ENCODE peak calls at places on chromosome 22, in eight cellular contexts. One of them, this sample, is unnamed.

GRCh38 chr22:29782061-29782845 is 15.1 kb downstream of the UQCR10 start:
- DNase-seq in stomach: peak
- DNase-seq in lower lobe of right lung: peak
- DNase-seq in effector memory CD4-positive, alpha-beta T cell: no peak
- DNase-seq in transverse colon: peak
- DNase-seq in astrocyte of the spinal cord: no peak
- DNase-seq in heart right ventricle: peak
- DNase-seq in coronary artery: no peak
- DNase-seq in this sample: no peak

GRCh38 chr22:39287076-39287743 is 32.2 kb downstream of the RPL3 start:
- DNase-seq in stomach: no peak
- DNase-seq in lower lobe of right lung: peak
- DNase-seq in effector memory CD4-positive, alpha-beta T cell: no peak
- DNase-seq in transverse colon: peak
- DNase-seq in astrocyte of the spinal cord: no peak
- DNase-seq in heart right ventricle: no peak
- DNase-seq in coronary artery: no peak
- DNase-seq in this sample: no peak

GRCh38 chr22:34950480-34950879 is 115.5 kb upstream of the ISX start:
- DNase-seq in stomach: no peak
- DNase-seq in lower lobe of right lung: no peak
- DNase-seq in effector memory CD4-positive, alpha-beta T cell: no peak
- DNase-seq in transverse colon: no peak
- DNase-seq in astrocyte of the spinal cord: no peak
- DNase-seq in heart right ventricle: no peak
- DNase-seq in coronary artery: no peak
- DNase-seq in this sample: no peak

GRCh38 chr22:28222571-28222970 is 303.5 kb upstream of the PITPNB start:
- DNase-seq in stomach: no peak
- DNase-seq in lower lobe of right lung: no peak
- DNase-seq in effector memory CD4-positive, alpha-beta T cell: no peak
- DNase-seq in transverse colon: no peak
- DNase-seq in astrocyte of the spinal cord: no peak
- DNase-seq in heart right ventricle: no peak
- DNase-seq in coronary artery: no peak
- DNase-seq in this sample: no peak

GRCh38 chr22:27692243-27692642 is 109.3 kb downstream of the MN1 start:
- DNase-seq in stomach: no peak
- DNase-seq in lower lobe of right lung: no peak
- DNase-seq in effector memory CD4-positive, alpha-beta T cell: no peak
- DNase-seq in transverse colon: no peak
- DNase-seq in astrocyte of the spinal cord: no peak
- DNase-seq in heart right ventricle: no peak
- DNase-seq in coronary artery: no peak
- DNase-seq in this sample: no peak

GRCh38 chr22:39439170-39439569 is 17.6 kb upstream of the MGAT3 start:
- DNase-seq in stomach: no peak
- DNase-seq in lower lobe of right lung: no peak
- DNase-seq in effector memory CD4-positive, alpha-beta T cell: no peak
- DNase-seq in transverse colon: no peak
- DNase-seq in astrocyte of the spinal cord: peak
- DNase-seq in heart right ventricle: no peak
- DNase-seq in coronary artery: no peak
- DNase-seq in this sample: no peak

GRCh38 chr22:28938286-28938833 is 55.0 kb downstream of the ZNRF3 start:
- DNase-seq in stomach: no peak
- DNase-seq in lower lobe of right lung: no peak
- DNase-seq in effector memory CD4-positive, alpha-beta T cell: no peak
- DNase-seq in transverse colon: no peak
- DNase-seq in astrocyte of the spinal cord: no peak
- DNase-seq in heart right ventricle: no peak
- DNase-seq in coronary artery: no peak
- DNase-seq in this sample: no peak

GRCh38 chr22:29625090-29625825 is 21.8 kb downstream of the NF2 start:
- DNase-seq in stomach: peak
- DNase-seq in lower lobe of right lung: peak
- DNase-seq in effector memory CD4-positive, alpha-beta T cell: no peak
- DNase-seq in transverse colon: peak
- DNase-seq in astrocyte of the spinal cord: peak
- DNase-seq in heart right ventricle: no peak
- DNase-seq in coronary artery: no peak
- DNase-seq in this sample: peak

GRCh38 chr22:32957093-32957835 is 100.9 kb downstream of the SYN3 start:
- DNase-seq in stomach: no peak
- DNase-seq in lower lobe of right lung: no peak
- DNase-seq in effector memory CD4-positive, alpha-beta T cell: no peak
- DNase-seq in transverse colon: no peak
- DNase-seq in astrocyte of the spinal cord: no peak
- DNase-seq in heart right ventricle: no peak
- DNase-seq in coronary artery: no peak
- DNase-seq in this sample: peak

GRCh38 chr22:24427500-24428164 is at the start of gene ADORA2A:
- DNase-seq in stomach: peak
- DNase-seq in lower lobe of right lung: peak
- DNase-seq in effector memory CD4-positive, alpha-beta T cell: peak
- DNase-seq in transverse colon: peak
- DNase-seq in astrocyte of the spinal cord: no peak
- DNase-seq in heart right ventricle: peak
- DNase-seq in coronary artery: no peak
- DNase-seq in this sample: no peak

GRCh38 chr22:30481711-30482110 is 9.9 kb upstream of the SEC14L3 start:
- DNase-seq in stomach: no peak
- DNase-seq in lower lobe of right lung: no peak
- DNase-seq in effector memory CD4-positive, alpha-beta T cell: no peak
- DNase-seq in transverse colon: no peak
- DNase-seq in astrocyte of the spinal cord: no peak
- DNase-seq in heart right ventricle: no peak
- DNase-seq in coronary artery: no peak
- DNase-seq in this sample: no peak

GRCh38 chr22:42641801-42642413 is 1.5 kb upstream of the ATP5MGL start:
- DNase-seq in stomach: no peak
- DNase-seq in lower lobe of right lung: no peak
- DNase-seq in effector memory CD4-positive, alpha-beta T cell: no peak
- DNase-seq in transverse colon: no peak
- DNase-seq in astrocyte of the spinal cord: no peak
- DNase-seq in heart right ventricle: no peak
- DNase-seq in coronary artery: no peak
- DNase-seq in this sample: no peak

GRCh38 chr22:47772864-47773263 is 1010.4 kb downstream of the TBC1D22A start:
- DNase-seq in stomach: no peak
- DNase-seq in lower lobe of right lung: no peak
- DNase-seq in effector memory CD4-positive, alpha-beta T cell: no peak
- DNase-seq in transverse colon: no peak
- DNase-seq in astrocyte of the spinal cord: no peak
- DNase-seq in heart right ventricle: no peak
- DNase-seq in coronary artery: no peak
- DNase-seq in this sample: no peak

GRCh38 chr22:17705565-17706450 is 67.3 kb downstream of the BCL2L13 start:
- DNase-seq in stomach: no peak
- DNase-seq in lower lobe of right lung: no peak
- DNase-seq in effector memory CD4-positive, alpha-beta T cell: no peak
- DNase-seq in transverse colon: no peak
- DNase-seq in astrocyte of the spinal cord: no peak
- DNase-seq in heart right ventricle: no peak
- DNase-seq in coronary artery: no peak
- DNase-seq in this sample: no peak

GRCh38 chr22:17706451-17706900 is 67.8 kb downstream of the BID start:
- DNase-seq in stomach: peak
- DNase-seq in lower lobe of right lung: no peak
- DNase-seq in effector memory CD4-positive, alpha-beta T cell: no peak
- DNase-seq in transverse colon: peak
- DNase-seq in astrocyte of the spinal cord: peak
- DNase-seq in heart right ventricle: no peak
- DNase-seq in coronary artery: no peak
- DNase-seq in this sample: peak

GRCh38 chr22:17710023-17710422 is 64.2 kb downstream of the BID start:
- DNase-seq in stomach: no peak
- DNase-seq in lower lobe of right lung: no peak
- DNase-seq in effector memory CD4-positive, alpha-beta T cell: no peak
- DNase-seq in transverse colon: no peak
- DNase-seq in astrocyte of the spinal cord: no peak
- DNase-seq in heart right ventricle: no peak
- DNase-seq in coronary artery: no peak
- DNase-seq in this sample: no peak

GRCh38 chr22:17706947-17707346 is 67.3 kb downstream of the BID start:
- DNase-seq in stomach: no peak
- DNase-seq in lower lobe of right lung: no peak
- DNase-seq in effector memory CD4-positive, alpha-beta T cell: no peak
- DNase-seq in transverse colon: no peak
- DNase-seq in astrocyte of the spinal cord: no peak
- DNase-seq in heart right ventricle: no peak
- DNase-seq in coronary artery: no peak
- DNase-seq in this sample: no peak

GRCh38 chr22:17707526-17707925 is 66.7 kb downstream of the BID start:
- DNase-seq in stomach: no peak
- DNase-seq in lower lobe of right lung: no peak
- DNase-seq in effector memory CD4-positive, alpha-beta T cell: no peak
- DNase-seq in transverse colon: no peak
- DNase-seq in astrocyte of the spinal cord: peak
- DNase-seq in heart right ventricle: no peak
- DNase-seq in coronary artery: no peak
- DNase-seq in this sample: no peak
- H3K4me3 ChIP-seq in stomach: no peak
- H3K4me3 ChIP-seq in lower lobe of right lung: peak
- H3K4me3 ChIP-seq in effector memory CD4-positive, alpha-beta T cell: no peak
- H3K4me3 ChIP-seq in transverse colon: no peak
- H3K4me3 ChIP-seq in astrocyte of the spinal cord: peak
- H3K4me3 ChIP-seq in heart right ventricle: peak
- H3K4me3 ChIP-seq in coronary artery: peak
- H3K4me3 ChIP-seq in this sample: peak

DNA sequence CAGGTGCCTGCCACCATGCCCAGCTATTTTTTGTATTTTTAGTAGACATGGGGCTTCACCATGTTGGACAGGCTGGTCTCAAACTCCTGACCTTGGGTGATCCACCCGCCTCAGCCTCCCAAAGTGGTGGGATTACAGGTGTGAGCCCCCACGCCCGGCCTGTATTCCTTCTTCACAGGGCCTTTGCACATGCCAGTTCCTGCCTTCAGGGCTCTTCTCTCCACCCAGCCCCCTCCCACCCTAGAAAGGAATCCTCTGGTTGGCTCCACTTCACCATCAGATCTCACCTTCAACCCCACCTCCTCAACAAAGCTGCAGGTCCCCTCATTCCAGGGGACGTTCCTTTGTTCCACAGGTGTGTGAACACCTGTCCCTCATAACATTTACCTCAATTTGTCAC is 2.0 kb downstream of the POLR3H start:
- DNase-seq in stomach: no peak
- DNase-seq in lower lobe of right lung: no peak
- DNase-seq in effector memory CD4-positive, alpha-beta T cell: no peak
- DNase-seq in transverse colon: no peak
- DNase-seq in astrocyte of the spinal cord: no peak
- DNase-seq in heart right ventricle: no peak
- DNase-seq in coronary artery: no peak
- DNase-seq in this sample: no peak
- H3K4me3 ChIP-seq in stomach: no peak
- H3K4me3 ChIP-seq in lower lobe of right lung: no peak
- H3K4me3 ChIP-seq in effector memory CD4-positive, alpha-beta T cell: no peak
- H3K4me3 ChIP-seq in transverse colon: no peak
- H3K4me3 ChIP-seq in astrocyte of the spinal cord: no peak
- H3K4me3 ChIP-seq in heart right ventricle: no peak
- H3K4me3 ChIP-seq in coronary artery: no peak
- H3K4me3 ChIP-seq in this sample: peak

GRCh38 chr22:21818487-21819182 is 48.8 kb downstream of the MAPK1 start:
- DNase-seq in stomach: no peak
- DNase-seq in lower lobe of right lung: no peak
- DNase-seq in effector memory CD4-positive, alpha-beta T cell: no peak
- DNase-seq in transverse colon: no peak
- DNase-seq in astrocyte of the spinal cord: no peak
- DNase-seq in heart right ventricle: no peak
- DNase-seq in coronary artery: no peak
- DNase-seq in this sample: no peak

GRCh38 chr22:21815357-21815756 is 52.1 kb downstream of the MAPK1 start:
- DNase-seq in stomach: no peak
- DNase-seq in lower lobe of right lung: no peak
- DNase-seq in effector memory CD4-positive, alpha-beta T cell: no peak
- DNase-seq in transverse colon: no peak
- DNase-seq in astrocyte of the spinal cord: no peak
- DNase-seq in heart right ventricle: no peak
- DNase-seq in coronary artery: no peak
- DNase-seq in this sample: no peak

GRCh38 chr22:21816472-21816786 is 51.0 kb downstream of the MAPK1 start:
- DNase-seq in stomach: no peak
- DNase-seq in lower lobe of right lung: no peak
- DNase-seq in effector memory CD4-positive, alpha-beta T cell: no peak
- DNase-seq in transverse colon: no peak
- DNase-seq in astrocyte of the spinal cord: no peak
- DNase-seq in heart right ventricle: no peak
- DNase-seq in coronary artery: no peak
- DNase-seq in this sample: no peak

GRCh38 chr22:21816787-21817496 is 50.5 kb downstream of the MAPK1 start:
- DNase-seq in stomach: no peak
- DNase-seq in lower lobe of right lung: no peak
- DNase-seq in effector memory CD4-positive, alpha-beta T cell: no peak
- DNase-seq in transverse colon: no peak
- DNase-seq in astrocyte of the spinal cord: peak
- DNase-seq in heart right ventricle: no peak
- DNase-seq in coronary artery: no peak
- DNase-seq in this sample: no peak

GRCh38 chr22:21815958-21816357 is 51.5 kb downstream of the MAPK1 start:
- DNase-seq in stomach: no peak
- DNase-seq in lower lobe of right lung: no peak
- DNase-seq in effector memory CD4-positive, alpha-beta T cell: no peak
- DNase-seq in transverse colon: no peak
- DNase-seq in astrocyte of the spinal cord: no peak
- DNase-seq in heart right ventricle: no peak
- DNase-seq in coronary artery: no peak
- DNase-seq in this sample: no peak
- H3K4me3 ChIP-seq in stomach: no peak
- H3K4me3 ChIP-seq in lower lobe of right lung: no peak
- H3K4me3 ChIP-seq in effector memory CD4-positive, alpha-beta T cell: no peak
- H3K4me3 ChIP-seq in transverse colon: no peak
- H3K4me3 ChIP-seq in astrocyte of the spinal cord: no peak
- H3K4me3 ChIP-seq in heart right ventricle: no peak
- H3K4me3 ChIP-seq in coronary artery: no peak
- H3K4me3 ChIP-seq in this sample: no peak

GRCh38 chr22:19765477-19766234 is 5.1 kb downstream of the TBX1 start:
- DNase-seq in stomach: no peak
- DNase-seq in lower lobe of right lung: no peak
- DNase-seq in effector memory CD4-positive, alpha-beta T cell: no peak
- DNase-seq in transverse colon: no peak
- DNase-seq in astrocyte of the spinal cord: no peak
- DNase-seq in heart right ventricle: peak
- DNase-seq in coronary artery: no peak
- DNase-seq in this sample: no peak
- H3K4me3 ChIP-seq in stomach: peak
- H3K4me3 ChIP-seq in lower lobe of right lung: peak
- H3K4me3 ChIP-seq in effector memory CD4-positive, alpha-beta T cell: peak
- H3K4me3 ChIP-seq in transverse colon: no peak
- H3K4me3 ChIP-seq in astrocyte of the spinal cord: no peak
- H3K4me3 ChIP-seq in heart right ventricle: peak
- H3K4me3 ChIP-seq in coronary artery: peak
- H3K4me3 ChIP-seq in this sample: no peak

This sample was measured in BE2C.